ENCODE peak calls at places on chromosomes 16 and 17, in eight cellular contexts. K is breast epithelium, Q is uterus, S is prostate gland, A is GM12878, Z is heart left ventricle, T is body of pancreas, I is stomach. B is an unnamed sample. For H3K4me1, the result is how much of the 10 kb centered on the place peaks cover.

GRCh38 chr16:81384006-81384405 is 60.6 kb upstream of the CMIP start:
- DNase-seq in I (no peak), T (no peak), S (peak), Q (no peak), Z (no peak), K (no peak), A (no peak), B (no peak)

GRCh38 chr17:46002973-46003316 is 3.9 kb downstream of the STH start:
- DNase-seq in K (no peak), S (no peak), Q (no peak), I (no peak), Z (no peak), A (no peak), T (no peak), B (no peak)

GRCh38 chr17:76544123-76544915 is 4.5 kb downstream of the PRCD start:
- DNase-seq in Z (peak), K (no peak), A (no peak), I (no peak), Q (no peak), T (no peak), S (no peak), B (peak)

GRCh38 chr16:80717611-80718010 is 86.8 kb downstream of the CDYL2 start:
- DNase-seq in I (no peak), K (no peak), S (no peak), Q (no peak), A (no peak), T (no peak), Z (no peak), B (no peak)

GRCh38 chr17:80941743-80942211 is 49.9 kb upstream of the CHMP6 start:
- DNase-seq in T (no peak), K (no peak), Z (no peak), Q (peak), S (no peak), A (no peak), I (no peak), B (no peak)

GRCh38 chr17:21240375-21241055 is 12.7 kb downstream of the NATD1 start:
- DNase-seq in I (no peak), T (no peak), Q (no peak), S (no peak), Z (no peak), K (no peak), A (no peak), B (no peak)

GRCh38 chr16:56344518-56345405 is 80.6 kb downstream of the AMFR start:
- DNase-seq in S (no peak), I (no peak), Q (no peak), T (no peak), A (no peak), Z (no peak), K (no peak), B (no peak)

GRCh38 chr16:6857575-6857974 is 475.1 kb upstream of the RBFOX1 start:
- DNase-seq in T (no peak), Q (no peak), A (no peak), Z (no peak), I (no peak), K (no peak), S (no peak), B (no peak)

GRCh38 chr16:88619859-88620655 is 18.3 kb upstream of the IL17C start:
- DNase-seq in I (no peak), T (no peak), Q (no peak), A (no peak), Z (no peak), K (no peak), S (no peak), B (no peak)

GRCh38 chr17:19250421-19251141 is 13.4 kb downstream of the EPN2 start:
- DNase-seq in S (peak), K (peak), I (no peak), T (no peak), Q (no peak), A (no peak), Z (peak), B (peak)

GRCh38 chr16:89646270-89646669 is 11.2 kb downstream of the CHMP1A start:
- DNase-seq in A (no peak), I (no peak), Z (no peak), K (no peak), Q (no peak), T (no peak), S (no peak), B (no peak)

GRCh38 chr17:2731807-2732206 is 17.6 kb downstream of the CCDC92B start:
- DNase-seq in A (no peak), T (no peak), K (no peak), I (no peak), S (no peak), Q (no peak), Z (no peak), B (no peak)

GRCh38 chr17:67608691-67609090 is 109.0 kb upstream of the NOL11 start:
- DNase-seq in I (no peak), S (no peak), Q (no peak), K (no peak), Z (no peak), A (no peak), T (no peak), B (no peak)

GRCh38 chr16:30527635-30528178 is 1.3 kb upstream of the ZNF768 start:
- DNase-seq in T (no peak), S (peak), Q (no peak), K (peak), A (peak), Z (no peak), I (peak), B (no peak)

GRCh38 chr16:30526137-30526822 is at the start of gene ZNF768:
- DNase-seq in Q (peak), I (no peak), A (no peak), K (peak), Z (no peak), S (no peak), T (peak), B (peak)

GRCh38 chr16:30525844-30526136 is 576 bp downstream of the ZNF768 start:
- DNase-seq in T (no peak), A (no peak), S (no peak), Z (no peak), K (no peak), Q (no peak), I (no peak), B (no peak)

GRCh38 chr16:30528799-30529457 is 2.6 kb upstream of the ZNF768 start:
- DNase-seq in Z (no peak), T (no peak), Q (no peak), S (no peak), A (no peak), I (no peak), K (no peak), B (no peak)

DNA sequence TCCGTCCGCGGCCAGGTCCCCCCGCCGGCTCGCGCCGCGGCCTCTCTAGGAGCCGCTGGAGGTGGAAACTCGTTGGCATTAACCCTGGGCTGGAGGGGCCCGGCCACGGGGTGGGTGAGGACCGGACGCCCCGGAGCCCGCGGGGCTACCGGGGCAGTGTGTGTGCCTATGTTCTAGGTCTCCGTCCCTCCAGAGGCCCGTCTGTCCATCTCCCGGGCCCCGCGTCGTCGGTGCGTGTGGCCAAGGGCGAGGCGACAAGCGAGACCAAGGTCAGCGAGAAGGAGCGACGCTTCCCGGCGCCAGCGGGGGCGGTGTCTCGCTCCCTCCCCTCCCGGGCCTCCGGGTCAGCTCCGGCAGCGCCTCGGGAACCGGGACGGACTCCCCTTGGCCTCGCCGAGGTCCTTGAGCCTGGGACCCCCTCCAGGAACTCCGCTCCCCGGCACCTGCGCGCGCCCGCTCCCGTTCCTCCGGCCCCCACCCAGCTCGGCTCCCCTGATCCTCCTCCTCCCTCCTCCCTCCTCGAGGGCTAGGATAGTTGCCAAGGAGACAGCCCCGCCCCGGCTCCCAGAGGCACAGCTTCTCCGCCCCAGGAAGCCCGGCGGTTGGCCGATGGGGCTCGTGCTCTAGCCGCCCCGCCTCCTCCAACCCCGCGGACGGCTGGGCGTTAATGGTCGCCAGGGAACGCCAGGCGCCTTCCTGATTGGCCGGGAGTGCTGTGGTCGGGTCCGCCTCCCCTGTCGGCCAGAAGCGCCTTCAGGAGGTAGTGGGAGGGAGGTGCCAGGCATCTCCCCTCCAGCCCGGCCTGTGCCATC is 663 bp upstream of the ZNF768 start:
- DNase-seq in I (peak), S (peak), A (peak), Z (peak), K (peak), Q (peak), T (peak), B (peak)
- H3K4me1 ChIP-seq in I (under half), S (under half), A (under half), Z (under half), K (under half), Q (under half), T (under half), B (under half)

GRCh38 chr17:31549121-31549524 is 157.6 kb downstream of the RAB11FIP4 start:
- DNase-seq in Z (no peak), Q (peak), T (no peak), A (no peak), I (no peak), S (no peak), K (no peak), B (no peak)

GRCh38 chr17:31550389-31551056 is 159.0 kb downstream of the RAB11FIP4 start:
- DNase-seq in Q (no peak), A (no peak), S (no peak), Z (no peak), T (no peak), K (no peak), I (no peak), B (no peak)

GRCh38 chr17:31548709-31549108 is 157.2 kb downstream of the RAB11FIP4 start:
- DNase-seq in K (no peak), Q (no peak), T (no peak), Z (no peak), S (no peak), A (no peak), I (no peak), B (no peak)

GRCh38 chr17:31552568-31552967 is 161.1 kb downstream of the RAB11FIP4 start:
- DNase-seq in A (no peak), S (no peak), I (no peak), Q (no peak), Z (no peak), K (no peak), T (no peak), B (no peak)

DNA sequence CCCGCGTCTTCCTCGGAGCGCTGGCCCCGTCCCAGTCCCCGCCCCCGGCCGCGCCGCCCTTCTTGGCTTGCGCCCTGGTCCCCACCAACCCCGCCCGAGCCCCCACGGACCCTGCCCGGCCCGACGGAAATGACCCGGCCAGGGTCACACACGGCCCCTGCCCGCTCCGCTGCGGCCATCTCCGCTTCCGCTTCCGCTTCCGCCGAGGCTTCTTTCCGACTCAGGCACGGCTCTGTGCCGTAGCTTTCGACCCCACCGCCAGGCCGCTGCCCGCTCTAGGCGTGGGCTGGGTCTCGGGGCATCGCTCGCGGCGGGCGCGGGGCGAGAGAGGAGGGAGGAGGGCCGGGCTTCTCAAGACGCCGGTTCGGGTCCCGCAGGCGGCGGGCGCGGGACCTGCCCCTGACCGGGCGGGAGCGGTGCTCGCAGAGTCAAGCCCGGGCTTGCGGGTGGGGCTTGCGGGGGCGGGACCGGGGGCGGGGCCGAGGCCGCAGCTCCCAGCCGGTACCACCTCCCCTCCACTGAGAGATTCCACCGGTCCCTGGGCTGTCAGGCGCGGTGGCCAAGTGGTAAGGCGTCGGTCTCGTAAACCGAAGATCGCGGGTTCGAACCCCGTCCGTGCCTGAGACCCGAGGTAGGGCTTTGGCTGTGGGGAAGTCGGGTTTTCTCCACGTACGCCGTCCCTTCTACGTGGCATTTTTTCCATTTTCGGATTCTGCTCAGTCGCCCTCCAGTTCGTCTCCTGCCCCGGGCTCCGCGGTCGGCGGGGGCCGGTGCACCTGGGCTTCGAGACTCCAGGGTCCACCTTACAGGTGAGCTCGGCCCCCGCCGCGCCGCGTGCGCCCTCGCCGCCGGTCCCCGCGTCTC is 158.3 kb downstream of the RAB11FIP4 start:
- DNase-seq in S (peak), K (peak), I (peak), Q (peak), T (peak), Z (peak), A (peak), B (peak)
- TF ChIP-seq POLR2A in S (peak), K (no peak), I (no peak), Q (peak), T (peak), Z (no peak), A (peak), B (peak)

GRCh38 chr17:78883533-78884131 is 19.4 kb downstream of the CEP295NL start:
- DNase-seq in A (no peak), I (peak), S (peak), T (peak), K (peak), Z (peak), Q (peak), B (peak)

GRCh38 chr17:78884876-78885667 is 17.9 kb downstream of the CEP295NL start:
- DNase-seq in T (no peak), A (no peak), K (no peak), Q (no peak), Z (no peak), I (no peak), S (no peak), B (no peak)

GRCh38 chr17:78885956-78886355 is 17.0 kb downstream of the CEP295NL start:
- DNase-seq in K (no peak), A (no peak), I (no peak), T (no peak), Z (no peak), Q (no peak), S (no peak), B (no peak)

GRCh38 chr17:78883090-78883532 is 19.9 kb downstream of the CEP295NL start:
- DNase-seq in I (peak), Q (peak), A (no peak), S (no peak), T (peak), Z (peak), K (peak), B (peak)

DNA sequence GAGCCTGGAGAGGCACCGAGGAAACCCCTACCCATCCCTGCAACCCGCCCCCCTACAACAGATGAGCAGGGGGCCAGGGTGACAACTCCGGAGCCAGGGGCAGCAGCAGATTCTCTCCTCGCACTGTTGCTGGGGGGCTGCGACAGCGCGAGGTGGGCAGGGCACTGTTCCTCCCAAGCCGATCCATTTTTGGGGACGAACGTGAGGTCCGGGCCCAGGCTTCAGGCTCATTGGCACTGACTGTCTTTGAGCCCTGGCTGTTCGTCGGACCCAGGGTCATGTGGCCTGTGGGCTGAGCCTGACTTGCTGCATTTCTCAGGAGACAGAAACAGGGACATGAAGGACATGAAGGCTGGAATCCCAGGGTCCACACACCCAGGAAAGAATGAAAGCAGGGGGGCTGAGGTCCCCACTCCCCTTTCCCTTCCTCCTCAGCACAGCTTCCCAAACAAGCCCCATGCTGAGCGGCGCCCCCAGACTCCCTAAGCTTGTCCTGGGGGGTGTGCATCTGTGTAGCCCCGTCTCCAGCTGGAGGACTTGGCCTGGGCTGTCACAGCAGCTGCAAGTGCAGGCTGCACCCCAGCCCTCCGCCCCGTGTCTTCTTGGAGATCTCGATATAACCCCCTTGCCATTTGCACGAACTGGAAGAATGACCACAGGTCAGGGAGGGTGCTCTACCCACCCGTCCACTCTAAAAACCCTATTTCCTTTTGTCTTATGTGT is 18.7 kb downstream of the CEP295NL start:
- DNase-seq in A (no peak), T (no peak), S (no peak), Q (no peak), I (no peak), Z (no peak), K (no peak), B (peak)
- H3K4me3 ChIP-seq in A (no peak), T (no peak), S (no peak), Q (peak), I (peak), Z (peak), K (peak), B (peak)

GRCh38 chr16:83400234-83400633 is 407.5 kb upstream of the HSBP1 start:
- DNase-seq in Z (no peak), I (no peak), T (no peak), Q (no peak), K (no peak), A (no peak), S (no peak), B (no peak)
- H3K4me1 ChIP-seq in Z (under half), I (under half), T (under half), Q (under half), K (under half), A (under half), S (under half), B (under half)

GRCh38 chr17:50946223-50946890 is 80.2 kb upstream of the TOB1 start:
- DNase-seq in S (no peak), K (no peak), Z (no peak), T (peak), I (peak), Q (no peak), A (no peak), B (peak)

GRCh38 chr17:50945779-50946222 is 79.6 kb upstream of the TOB1 start:
- DNase-seq in I (no peak), Z (no peak), S (no peak), Q (peak), K (no peak), T (peak), A (no peak), B (no peak)

GRCh38 chr17:50943575-50943933 is 77.4 kb upstream of the TOB1 start:
- DNase-seq in I (peak), Q (peak), A (no peak), Z (no peak), T (peak), K (no peak), S (no peak), B (no peak)

GRCh38 chr17:50944902-50945720 is 79.0 kb upstream of the TOB1 start:
- DNase-seq in A (no peak), S (no peak), T (peak), K (peak), Q (peak), Z (no peak), I (no peak), B (no peak)

DNA sequence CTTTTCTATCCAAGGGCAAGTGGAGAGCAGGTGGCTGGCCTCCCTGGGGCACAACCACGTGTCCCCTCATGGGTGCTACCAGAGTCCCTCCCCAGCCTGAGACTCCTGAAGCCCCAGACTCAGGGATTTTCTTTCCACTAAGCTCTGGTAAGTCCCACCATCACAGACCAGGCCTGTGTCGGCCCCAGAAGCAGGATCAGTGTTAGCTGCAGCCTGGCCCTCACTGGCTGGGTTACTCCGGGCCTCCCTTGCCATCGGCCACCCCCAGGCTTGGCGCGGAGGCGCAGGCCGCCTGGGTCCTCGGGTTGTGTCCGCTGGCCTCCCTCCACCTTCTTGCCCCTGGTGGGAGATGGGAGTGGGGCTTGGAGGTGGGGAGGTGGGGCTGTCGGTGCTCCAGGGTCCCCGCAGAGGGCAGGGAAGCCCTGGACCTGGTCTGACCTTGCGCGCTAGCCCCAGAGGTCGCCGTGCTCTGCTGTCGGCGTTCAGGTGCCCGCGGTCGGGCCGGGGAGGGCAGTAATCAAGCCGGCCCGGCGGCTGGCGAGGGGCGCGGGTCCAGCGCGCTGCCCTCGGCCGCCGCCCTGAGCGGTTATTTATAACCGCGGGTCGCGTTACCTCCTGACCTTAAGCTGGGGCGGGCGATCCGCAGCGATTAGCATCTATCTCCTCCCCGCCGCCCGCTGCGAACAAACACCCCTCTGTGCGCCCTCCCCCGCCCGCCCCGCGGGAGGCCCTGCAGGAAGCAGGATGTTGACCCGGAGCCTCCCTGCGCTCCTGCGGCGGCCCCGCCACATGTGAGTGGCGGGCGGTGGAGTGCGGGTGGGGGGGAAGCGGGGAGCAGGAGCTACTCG is 78.1 kb upstream of the TOB1 start:
- DNase-seq in I (peak), T (peak), Z (peak), K (peak), A (no peak), Q (peak), S (peak), B (peak)
- TF ChIP-seq POLR2A in I (no peak), T (peak), Z (no peak), K (no peak), A (peak), Q (peak), S (peak), B (peak)